ENCODE peak calls at places on chromosomes 11 and 22, in seven cellular contexts. W is AG09319, K is endothelial cell, V is astrocyte of the spinal cord, X is choroid plexus epithelial cell, F is A549, J is PC-9. G is an unnamed sample.

GRCh38 chr22:38032681-38033521 is 24.3 kb upstream of the PICK1 start:
- DNase-seq in W (peak; percentile 22), K (no peak), V (peak; percentile 78), X (peak; percentile 85), F (no peak), J (no peak), G (no peak)

GRCh38 chr11:44451706-44452105 is 113.8 kb upstream of the CD82 start:
- DNase-seq in W (no peak), K (no peak), V (no peak), X (no peak), F (no peak), J (no peak), G (no peak)

GRCh38 chr11:23097906-23098305 is 237.6 kb upstream of the CCDC179 start:
- DNase-seq in W (no peak), K (no peak), V (no peak), X (no peak), F (no peak), J (no peak), G (no peak)

GRCh38 chr11:118382954-118383353 is 18.5 kb upstream of the ATP5MG start:
- DNase-seq in W (no peak), K (no peak), V (no peak), X (no peak), F (no peak), J (no peak), G (no peak)

GRCh38 chr11:8636127-8636526 is 42.1 kb upstream of the STK33 start:
- DNase-seq in W (no peak), K (no peak), V (no peak), X (no peak), F (no peak), J (no peak), G (no peak)

GRCh38 chr11:92758216-92758615 is 211.2 kb upstream of the MTNR1B start:
- DNase-seq in W (no peak), K (no peak), V (no peak), X (no peak), F (no peak), J (no peak), G (no peak)

GRCh38 chr11:2097356-2097997 is 41.7 kb downstream of the IGF2 start:
- DNase-seq in W (peak; percentile 89), K (no peak), V (peak; percentile 91), X (peak; percentile 97), F (no peak), J (no peak), G (peak; percentile 23)

GRCh38 chr11:12749442-12749841 is 75.2 kb downstream of the TEAD1 start:
- DNase-seq in W (no peak), K (no peak), V (no peak), X (no peak), F (no peak), J (no peak), G (no peak)

GRCh38 chr11:127926721-127927120 is 660.6 kb downstream of the ETS1 start:
- DNase-seq in W (no peak), K (no peak), V (no peak), X (no peak), F (no peak), J (no peak), G (no peak)

GRCh38 chr11:117888140-117888561 is 11.7 kb upstream of the FXYD6 start:
- DNase-seq in W (no peak), K (no peak), V (no peak), X (no peak), F (no peak), J (no peak), G (no peak)

GRCh38 chr11:122661182-122661945 is 5.8 kb downstream of the UBASH3B start:
- DNase-seq in W (peak; percentile 67), K (no peak), V (no peak), X (no peak), F (no peak), J (peak; percentile 100), G (peak; percentile 6)

GRCh38 chr11:14974723-14975587 is 2.8 kb upstream of the CALCA start:
- DNase-seq in W (no peak), K (peak; percentile 78), V (peak; percentile 36), X (peak; percentile 48), F (peak; percentile 49), J (no peak), G (peak; percentile 68)

GRCh38 chr22:50282361-50283144 is 12.4 kb upstream of the MAPK11 start:
- DNase-seq in W (no peak), K (no peak), V (peak; percentile 68), X (peak; percentile 84), F (peak; percentile 73), J (peak; percentile 99), G (peak; percentile 95)

GRCh38 chr11:61150656-61151544 is 10.3 kb downstream of the VPS37C start:
- DNase-seq in W (no peak), K (no peak), V (no peak), X (no peak), F (no peak), J (no peak), G (no peak)

GRCh38 chr22:31829505-31829904 is 75.7 kb downstream of the DEPDC5 start:
- DNase-seq in W (peak; percentile 61), K (no peak), V (peak; percentile 89), X (peak; percentile 92), F (peak; percentile 77), J (peak; percentile 94), G (peak; percentile 19)

GRCh38 chr11:82978422-82979099 is 77.0 kb downstream of the DDIAS start:
- DNase-seq in W (peak; percentile 29), K (no peak), V (peak; percentile 84), X (peak; percentile 72), F (no peak), J (peak; percentile 56), G (no peak)

GRCh38 chr11:77002776-77003175 is 31.4 kb upstream of the B3GNT6 start:
- DNase-seq in W (no peak), K (no peak), V (no peak), X (no peak), F (no peak), J (no peak), G (no peak)

GRCh38 chr11:39011822-39012221 is 2413.8 kb upstream of the RAG2 start:
- DNase-seq in W (no peak), K (no peak), V (no peak), X (no peak), F (no peak), J (no peak), G (no peak)

GRCh38 chr11:3808846-3809623 is 675 bp downstream of the PGAP2 start:
- DNase-seq in W (peak; percentile 29), K (no peak), V (peak; percentile 44), X (peak; percentile 77), F (peak; percentile 91), J (peak; percentile 70), G (peak; percentile 67)

GRCh38 chr11:60947666-60948065 is 4.3 kb downstream of the SLC15A3 start:
- DNase-seq in W (no peak), K (no peak), V (no peak), X (no peak), F (no peak), J (no peak), G (no peak)

GRCh38 chr11:134516529-134516928 is 104.5 kb upstream of the B3GAT1 start:
- DNase-seq in W (no peak), K (no peak), V (no peak), X (no peak), F (no peak), J (no peak), G (no peak)

GRCh38 chr11:38296211-38296776 is 1698.3 kb upstream of the RAG2 start:
- DNase-seq in W (no peak), K (no peak), V (no peak), X (no peak), F (no peak), J (no peak), G (no peak)

GRCh38 chr11:9176136-9176535 is 84.7 kb upstream of the SCUBE2 start:
- DNase-seq in W (no peak), K (no peak), V (no peak), X (no peak), F (no peak), J (no peak), G (no peak)

GRCh38 chr22:22378446-22379415 is 129.8 kb downstream of the ZNF280B start:
- DNase-seq in W (no peak), K (no peak), V (no peak), X (no peak), F (no peak), J (no peak), G (no peak)

GRCh38 chr11:110710520-110711381 is 1.5 kb downstream of the ARHGAP20 start:
- DNase-seq in W (no peak), K (peak; percentile 11), V (peak; percentile 26), X (peak; percentile 63), F (no peak), J (no peak), G (no peak)

GRCh38 chr11:266676-267439 is 11.3 kb upstream of the NLRP6 start:
- DNase-seq in W (no peak), K (no peak), V (no peak), X (no peak), F (no peak), J (no peak), G (no peak)

GRCh38 chr11:72236083-72236697 is 7.8 kb downstream of the PHOX2A start:
- DNase-seq in W (no peak), K (no peak), V (no peak), X (no peak), F (no peak), J (no peak), G (no peak)

GRCh38 chr22:41501209-41501608 is 32.3 kb downstream of the ACO2 start:
- DNase-seq in W (no peak), K (no peak), V (no peak), X (peak; percentile 29), F (peak; percentile 33), J (no peak), G (no peak)
- TF ChIP-seq CTCF in W (peak; percentile 10), K (no peak), V (peak; percentile 40), X (peak; percentile 33), F (peak; percentile 20), J (peak; percentile 40), G (peak; percentile 17)

DNA sequence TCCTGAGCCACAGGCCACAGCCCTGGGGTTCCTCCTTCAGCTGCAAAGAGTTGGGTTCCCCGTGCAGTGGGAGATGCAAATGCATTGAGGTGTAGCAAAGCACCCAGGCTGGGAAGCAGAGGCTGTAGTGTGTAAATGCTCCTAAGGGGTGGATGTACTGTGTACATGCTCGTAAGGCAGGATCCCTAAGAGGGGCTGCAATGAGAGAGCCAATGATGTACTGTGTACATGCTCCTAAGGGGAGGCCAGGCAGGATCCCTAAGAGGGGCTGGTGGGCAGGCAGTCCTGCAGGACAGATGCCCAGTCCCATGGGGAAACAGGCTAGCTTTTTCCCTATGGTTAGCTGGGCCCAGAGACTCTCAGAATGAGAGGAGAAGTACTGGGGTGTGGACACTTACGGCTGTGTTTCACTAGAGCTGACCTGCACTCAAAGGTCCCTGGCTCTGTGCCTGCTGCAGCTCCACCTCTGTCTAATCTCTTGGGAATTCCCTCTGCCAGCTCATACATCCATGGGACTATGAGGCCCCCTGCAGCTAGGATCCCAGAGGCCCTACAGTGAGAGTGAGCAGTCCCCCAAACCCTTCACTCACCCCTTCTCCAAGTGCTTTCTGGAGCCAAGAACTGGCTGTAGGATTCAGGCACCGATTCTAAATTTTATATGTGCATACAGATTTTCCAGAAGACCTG is 261.9 kb upstream of the LUZP2 start:
- DNase-seq in W (no peak), K (no peak), V (peak; percentile 28), X (peak; percentile 77), F (no peak), J (no peak), G (peak; percentile 62)
- TF ChIP-seq CTCF in W (no peak), K (no peak), V (peak; percentile 23), X (peak; percentile 46), F (no peak), J (no peak), G (no peak)

GRCh38 chr11:101428918-101429317 is 154.9 kb downstream of the TRPC6 start:
- DNase-seq in W (no peak), K (no peak), V (no peak), X (peak; percentile 16), F (no peak), J (no peak), G (peak; percentile 9)
- TF ChIP-seq CTCF in W (peak; percentile 54), K (peak; percentile 16), V (peak; percentile 46), X (peak; percentile 37), F (peak; percentile 47), J (peak; percentile 64), G (no peak)

GRCh38 chr11:116173506-116173905 is 599.3 kb downstream of the BUD13 start:
- DNase-seq in W (no peak), K (peak; percentile 0), V (no peak), X (no peak), F (no peak), J (no peak), G (no peak)
- TF ChIP-seq CTCF in W (no peak), K (no peak), V (no peak), X (no peak), F (no peak), J (no peak), G (no peak)

G was measured in Calu3.